ENCODE peak calls at places on chromosome 22, in eight cellular contexts. F is right lobe of liver, P is caudate nucleus, Q is thoracic aorta, J is A549, C is pancreas, G is heart left ventricle, O is tibial artery. R is an unnamed sample.

GRCh38 chr22:41524283-41524682 is 20.0 kb downstream of the POLR3H start:
- DNase-seq in Q (peak; percentile 55), C (peak; percentile 84), F (peak; percentile 74), P (no peak), O (peak; percentile 88), J (no peak), G (peak; percentile 81), R (no peak)

GRCh38 chr22:17198188-17199130 is 20.8 kb downstream of the ADA2 start:
- DNase-seq in Q (no peak), F (peak; percentile 45), O (no peak), J (no peak), G (peak; percentile 85), P (no peak), C (no peak), R (no peak)

GRCh38 chr22:28741200-28741757 is 341 bp downstream of the CHEK2 start:
- DNase-seq in J (no peak), F (no peak), P (no peak), Q (no peak), C (no peak), G (no peak), O (no peak), R (no peak)

GRCh38 chr22:29312218-29313125 is 3.0 kb downstream of the RASL10A start:
- DNase-seq in F (no peak), O (no peak), C (peak; percentile 62), G (no peak), Q (no peak), J (no peak), P (no peak), R (no peak)

GRCh38 chr22:36862251-36863242 is 1.7 kb downstream of the NCF4 start:
- DNase-seq in P (no peak), F (peak; percentile 42), Q (no peak), C (no peak), G (peak; percentile 43), O (peak; percentile 44), J (no peak), R (no peak)

GRCh38 chr22:37674951-37675929 is at the start of gene LGALS1:
- DNase-seq in F (peak; percentile 95), P (peak; percentile 44), Q (peak; percentile 92), O (peak; percentile 97), J (peak; percentile 65), C (peak; percentile 94), G (peak; percentile 98), R (peak; percentile 82)

GRCh38 chr22:17773606-17774205 is 563 bp downstream of the BID start:
- DNase-seq in O (no peak), F (peak; percentile 69), Q (no peak), J (peak; percentile 33), C (peak; percentile 81), G (no peak), P (peak; percentile 14), R (peak; percentile 54)

GRCh38 chr22:49300951-49301397 is 526.7 kb downstream of the BRD1 start:
- DNase-seq in F (no peak), C (no peak), G (no peak), J (no peak), O (peak; percentile 9), Q (no peak), P (no peak), R (no peak)

GRCh38 chr22:21105294-21105693 is 59.5 kb downstream of the LRRC74B start:
- DNase-seq in F (no peak), G (no peak), Q (no peak), P (no peak), O (no peak), J (no peak), C (no peak), R (no peak)

GRCh38 chr22:47162865-47163264 is 400.4 kb downstream of the TBC1D22A start:
- DNase-seq in P (no peak), F (peak; percentile 18), J (no peak), G (no peak), Q (no peak), C (peak; percentile 43), O (peak; percentile 16), R (no peak)

GRCh38 chr22:38614331-38615122 is 41.7 kb downstream of the FAM227A start:
- DNase-seq in G (no peak), F (no peak), J (no peak), C (no peak), P (no peak), O (no peak), Q (no peak), R (no peak)

GRCh38 chr22:17117890-17118289 is 3.3 kb downstream of the TMEM121B start:
- DNase-seq in G (no peak), F (no peak), Q (no peak), O (no peak), C (no peak), P (no peak), J (no peak), R (no peak)

GRCh38 chr22:36088292-36088691 is 59.7 kb upstream of the RBFOX2 start:
- DNase-seq in F (no peak), Q (no peak), C (no peak), J (no peak), P (no peak), O (no peak), G (no peak), R (no peak)

GRCh38 chr22:30249049-30250038 is 2.8 kb upstream of the LIF start:
- DNase-seq in F (no peak), Q (no peak), G (peak; percentile 79), C (no peak), O (peak; percentile 49), P (no peak), J (no peak), R (no peak)

GRCh38 chr22:23060612-23061400 is 9.5 kb upstream of the GNAZ start:
- DNase-seq in G (no peak), O (peak; percentile 2), P (no peak), C (peak; percentile 30), F (no peak), Q (no peak), J (no peak), R (no peak)

GRCh38 chr22:37675930-37676571 is 615 bp downstream of the LGALS1 start:
- DNase-seq in Q (no peak), F (peak; percentile 77), J (no peak), C (no peak), O (peak; percentile 41), G (peak; percentile 73), P (no peak), R (no peak)

DNA sequence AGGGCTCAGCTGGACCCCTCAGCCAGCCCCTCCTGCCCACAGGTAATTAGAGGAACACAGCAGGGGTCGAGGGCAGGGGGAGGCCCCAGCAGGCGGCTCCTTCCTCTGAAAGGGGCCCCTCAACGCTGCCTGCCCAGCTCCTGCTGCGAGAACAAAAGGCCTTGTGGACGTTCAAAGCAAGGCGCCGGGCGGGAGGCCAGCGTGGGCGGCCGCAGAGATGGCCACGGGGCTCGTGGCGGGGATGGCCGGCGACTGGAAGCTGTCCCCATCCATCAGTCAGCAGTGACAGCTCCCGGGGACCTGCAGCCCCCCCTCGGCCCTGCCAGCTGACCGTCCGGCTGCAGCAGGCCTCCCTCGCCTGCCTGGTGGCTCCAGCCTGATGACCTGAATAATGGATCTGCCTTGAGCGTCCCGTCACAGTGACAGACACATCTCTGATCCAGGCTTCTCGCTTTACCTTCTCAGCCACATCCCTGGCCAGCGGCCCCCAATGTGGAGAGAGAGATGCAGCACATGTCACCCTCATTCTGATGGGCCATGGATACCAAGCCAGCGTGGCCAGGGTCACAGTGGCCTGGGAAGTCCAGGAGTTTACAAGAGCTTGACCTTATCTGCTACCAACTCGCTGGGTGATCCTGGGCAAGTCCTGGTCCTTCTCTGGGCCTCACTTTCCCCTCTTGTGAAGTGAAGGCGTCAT is 159.3 kb downstream of the MN1 start:
- DNase-seq in F (no peak), C (no peak), G (no peak), P (peak; percentile 85), O (no peak), J (no peak), Q (no peak), R (peak; percentile 80)
- H3K27ac ChIP-seq in F (no peak overlapping the region), C (no peak overlapping the region), G (no peak overlapping the region), P (peak overlapping the region; percentile 94), O (no peak overlapping the region), J (no peak overlapping the region), Q (no peak overlapping the region), R (peak overlapping the region; percentile 99)

DNA sequence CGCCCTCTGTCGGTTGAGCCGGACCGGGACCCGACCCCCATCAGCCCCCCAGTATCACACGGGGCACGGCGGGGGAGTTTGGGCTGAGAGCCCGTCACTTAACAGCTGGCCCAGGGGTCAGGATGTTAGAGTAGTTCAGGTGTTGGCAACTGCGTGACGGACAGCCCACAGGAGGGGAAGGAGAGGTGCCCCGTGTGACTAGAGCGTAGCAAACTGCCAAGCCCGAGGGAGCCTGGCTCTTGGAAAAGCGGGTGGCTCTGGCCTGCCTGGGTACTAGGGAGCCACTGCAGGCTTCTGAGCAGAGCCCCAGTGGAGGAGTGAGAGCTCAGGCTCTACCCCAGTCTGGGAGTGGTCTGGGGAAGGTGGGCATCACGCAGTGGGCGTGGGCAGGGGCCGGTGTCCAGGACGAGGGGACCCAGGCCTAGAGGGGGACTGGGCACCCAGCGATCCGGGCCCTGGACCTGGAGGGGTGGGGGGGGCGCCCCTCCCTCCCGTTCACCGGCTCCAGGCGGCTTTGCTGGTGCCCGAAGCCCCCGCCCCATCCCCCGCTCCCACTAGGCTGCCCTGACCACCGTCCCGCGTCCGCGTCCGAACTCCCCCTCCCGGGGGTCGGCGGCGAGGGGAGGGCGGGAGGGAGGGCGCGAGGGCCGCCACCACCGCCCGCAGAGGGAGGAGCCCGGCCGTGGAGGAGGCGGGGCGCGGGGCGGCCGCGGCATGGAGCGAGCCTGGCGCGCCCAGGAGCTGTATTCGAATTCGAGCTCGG is 24.4 kb downstream of the SHANK3 start:
- DNase-seq in P (no peak), F (peak; percentile 36), J (peak; percentile 31), Q (no peak), O (no peak), G (peak; percentile 30), C (peak; percentile 68), R (no peak)
- H3K27ac ChIP-seq in P (peak overlapping the region; percentile 11), F (no peak overlapping the region), J (peak overlapping the region; percentile 90), Q (no peak overlapping the region), O (no peak overlapping the region), G (no peak overlapping the region), C (no peak overlapping the region), R (peak overlapping the region; percentile 55)

DNA sequence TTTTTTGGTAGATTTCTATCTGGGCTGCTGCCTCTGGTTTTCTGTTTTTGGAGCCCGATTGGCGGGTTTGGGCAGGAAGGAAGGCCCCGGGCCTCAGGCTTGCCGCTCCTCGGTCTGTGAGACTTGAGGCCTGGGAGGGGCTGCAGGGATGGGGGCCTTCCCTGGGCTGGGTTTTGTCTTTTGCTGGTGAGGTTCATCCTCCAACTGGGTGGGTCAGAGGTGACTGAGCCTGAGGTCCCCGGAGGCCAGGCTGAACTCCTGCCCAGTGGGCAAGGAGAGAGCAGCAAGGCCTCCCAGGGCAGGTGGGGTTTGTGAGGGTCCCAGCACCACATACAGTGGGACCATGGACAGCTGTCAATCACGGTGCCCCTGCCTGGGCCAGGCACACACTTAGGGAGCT is 15.0 kb downstream of the MPPED1 start:
- DNase-seq in G (no peak), C (no peak), F (no peak), O (no peak), J (no peak), Q (no peak), P (no peak), R (no peak)
- H3K27ac ChIP-seq in G (no peak overlapping the region), C (no peak overlapping the region), F (no peak overlapping the region), O (no peak overlapping the region), J (no peak overlapping the region), Q (no peak overlapping the region), P (no peak overlapping the region), R (no peak overlapping the region)

DNA sequence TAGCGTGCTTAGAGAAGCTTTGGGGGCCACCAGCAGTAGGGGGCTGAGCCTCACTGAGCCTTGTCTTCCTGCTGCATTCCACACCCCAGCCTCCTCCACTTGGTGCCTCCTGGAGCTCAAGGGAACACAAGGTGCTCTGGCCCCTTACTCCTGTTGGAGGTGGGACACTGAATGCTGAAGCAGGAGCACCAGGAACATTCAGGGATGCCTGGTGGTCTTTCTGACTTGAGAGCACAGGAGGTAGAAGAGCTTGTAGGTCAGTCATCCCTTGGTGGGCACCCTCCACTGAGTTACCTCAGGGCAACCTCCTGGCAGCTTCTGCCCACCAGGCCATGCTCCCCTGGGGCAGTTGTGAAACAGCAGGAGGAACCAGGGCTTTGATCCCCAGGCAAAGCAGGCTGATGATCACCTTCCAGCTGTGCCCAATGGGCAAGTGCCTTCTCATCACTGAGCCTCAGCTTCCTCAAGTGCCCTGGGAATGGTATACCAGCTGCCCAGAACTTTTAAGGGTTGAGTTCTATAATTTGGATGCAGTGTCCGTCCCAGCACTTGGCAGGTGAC is 50.1 kb downstream of the CABIN1 start:
- DNase-seq in G (no peak), P (no peak), J (no peak), O (no peak), C (no peak), F (no peak), Q (no peak), R (no peak)
- H3K27ac ChIP-seq in G (no peak overlapping the region), P (no peak overlapping the region), J (no peak overlapping the region), O (peak overlapping the region; percentile 71), C (no peak overlapping the region), F (no peak overlapping the region), Q (no peak overlapping the region), R (no peak overlapping the region)

R was measured in substantia nigra.